ENCODE peak calls at places on chromosomes 11 and 22, in nine cellular contexts. One of them, this sample, is unnamed.

GRCh38 chr11:92758216-92758615 is 211.2 kb upstream of the MTNR1B start:
- DNase-seq in WTC11: no peak
- DNase-seq in fibroblast of lung: no peak
- DNase-seq in GM23338: no peak
- DNase-seq in cardiac muscle cell: no peak
- DNase-seq in esophagus squamous epithelium: no peak
- DNase-seq in endothelial cell: no peak
- DNase-seq in fibroblast of the aortic adventitia: no peak
- DNase-seq in left lung: no peak
- DNase-seq in this sample: no peak

GRCh38 chr11:44568706-44569473 is 3.4 kb downstream of the CD82 start:
- DNase-seq in cardiac muscle cell: no peak
- DNase-seq in endothelial cell: peak
- DNase-seq in WTC11: no peak
- DNase-seq in fibroblast of lung: peak
- DNase-seq in GM23338: no peak
- DNase-seq in fibroblast of the aortic adventitia: peak
- DNase-seq in left lung: peak
- DNase-seq in esophagus squamous epithelium: peak
- DNase-seq in this sample: peak

GRCh38 chr11:124867700-124868099 is 2.5 kb downstream of the ROBO3 start:
- DNase-seq in GM23338: peak
- DNase-seq in fibroblast of lung: peak
- DNase-seq in cardiac muscle cell: peak
- DNase-seq in fibroblast of the aortic adventitia: peak
- DNase-seq in esophagus squamous epithelium: no peak
- DNase-seq in left lung: no peak
- DNase-seq in WTC11: peak
- DNase-seq in endothelial cell: no peak
- DNase-seq in this sample: peak

GRCh38 chr11:106422585-106422984 is 345.1 kb downstream of the AASDHPPT start:
- DNase-seq in cardiac muscle cell: no peak
- DNase-seq in fibroblast of the aortic adventitia: no peak
- DNase-seq in esophagus squamous epithelium: no peak
- DNase-seq in GM23338: no peak
- DNase-seq in fibroblast of lung: no peak
- DNase-seq in WTC11: no peak
- DNase-seq in left lung: no peak
- DNase-seq in endothelial cell: no peak
- DNase-seq in this sample: no peak

GRCh38 chr11:14007566-14007965 is 45.0 kb downstream of the SPON1 start:
- DNase-seq in fibroblast of the aortic adventitia: no peak
- DNase-seq in left lung: no peak
- DNase-seq in WTC11: no peak
- DNase-seq in esophagus squamous epithelium: no peak
- DNase-seq in cardiac muscle cell: no peak
- DNase-seq in GM23338: no peak
- DNase-seq in endothelial cell: no peak
- DNase-seq in fibroblast of lung: no peak
- DNase-seq in this sample: no peak

GRCh38 chr11:27392715-27393114 is 29.7 kb upstream of the CCDC34 start:
- DNase-seq in left lung: no peak
- DNase-seq in GM23338: peak
- DNase-seq in fibroblast of lung: peak
- DNase-seq in cardiac muscle cell: peak
- DNase-seq in WTC11: no peak
- DNase-seq in endothelial cell: no peak
- DNase-seq in fibroblast of the aortic adventitia: peak
- DNase-seq in esophagus squamous epithelium: no peak
- DNase-seq in this sample: no peak

GRCh38 chr11:28636566-28636965 is 528.4 kb downstream of the METTL15 start:
- DNase-seq in fibroblast of the aortic adventitia: no peak
- DNase-seq in left lung: no peak
- DNase-seq in cardiac muscle cell: no peak
- DNase-seq in fibroblast of lung: no peak
- DNase-seq in esophagus squamous epithelium: no peak
- DNase-seq in GM23338: no peak
- DNase-seq in WTC11: no peak
- DNase-seq in endothelial cell: no peak
- DNase-seq in this sample: no peak

GRCh38 chr11:2741006-2741376 is 41.2 kb upstream of the KCNQ1OT1 start:
- DNase-seq in WTC11: no peak
- DNase-seq in GM23338: no peak
- DNase-seq in left lung: no peak
- DNase-seq in cardiac muscle cell: no peak
- DNase-seq in esophagus squamous epithelium: no peak
- DNase-seq in endothelial cell: no peak
- DNase-seq in fibroblast of lung: no peak
- DNase-seq in fibroblast of the aortic adventitia: no peak
- DNase-seq in this sample: no peak

GRCh38 chr22:49609207-49609876 is 218.3 kb downstream of the BRD1 start:
- DNase-seq in cardiac muscle cell: no peak
- DNase-seq in fibroblast of lung: no peak
- DNase-seq in endothelial cell: no peak
- DNase-seq in esophagus squamous epithelium: no peak
- DNase-seq in WTC11: no peak
- DNase-seq in GM23338: no peak
- DNase-seq in left lung: peak
- DNase-seq in fibroblast of the aortic adventitia: no peak
- DNase-seq in this sample: no peak

GRCh38 chr11:118415739-118416068 is 14.3 kb downstream of the ATP5MG start:
- DNase-seq in WTC11: peak
- DNase-seq in endothelial cell: no peak
- DNase-seq in esophagus squamous epithelium: no peak
- DNase-seq in fibroblast of lung: peak
- DNase-seq in left lung: no peak
- DNase-seq in fibroblast of the aortic adventitia: peak
- DNase-seq in cardiac muscle cell: no peak
- DNase-seq in GM23338: peak
- DNase-seq in this sample: no peak

GRCh38 chr11:7436657-7437056 is 48.6 kb upstream of the OLFML1 start:
- DNase-seq in left lung: peak
- DNase-seq in fibroblast of lung: no peak
- DNase-seq in esophagus squamous epithelium: no peak
- DNase-seq in GM23338: no peak
- DNase-seq in WTC11: no peak
- DNase-seq in fibroblast of the aortic adventitia: no peak
- DNase-seq in endothelial cell: no peak
- DNase-seq in cardiac muscle cell: no peak
- DNase-seq in this sample: peak

GRCh38 chr11:61893981-61894380 is 2.6 kb upstream of the FADS3 start:
- DNase-seq in WTC11: no peak
- DNase-seq in cardiac muscle cell: no peak
- DNase-seq in esophagus squamous epithelium: no peak
- DNase-seq in fibroblast of the aortic adventitia: peak
- DNase-seq in endothelial cell: no peak
- DNase-seq in GM23338: no peak
- DNase-seq in left lung: no peak
- DNase-seq in fibroblast of lung: peak
- DNase-seq in this sample: no peak

GRCh38 chr11:65988791-65989592 is 13.0 kb downstream of the EIF1AD start:
- DNase-seq in WTC11: peak
- DNase-seq in esophagus squamous epithelium: peak
- DNase-seq in left lung: peak
- DNase-seq in cardiac muscle cell: peak
- DNase-seq in fibroblast of lung: peak
- DNase-seq in GM23338: peak
- DNase-seq in endothelial cell: peak
- DNase-seq in fibroblast of the aortic adventitia: peak
- DNase-seq in this sample: peak

GRCh38 chr11:83007909-83008580 is 63.7 kb downstream of the RAB30 start:
- DNase-seq in cardiac muscle cell: peak
- DNase-seq in GM23338: peak
- DNase-seq in fibroblast of the aortic adventitia: peak
- DNase-seq in esophagus squamous epithelium: no peak
- DNase-seq in fibroblast of lung: no peak
- DNase-seq in WTC11: peak
- DNase-seq in endothelial cell: peak
- DNase-seq in left lung: peak
- DNase-seq in this sample: peak

GRCh38 chr11:15885913-15886698 is 470.2 kb downstream of the SOX6 start:
- DNase-seq in WTC11: no peak
- DNase-seq in cardiac muscle cell: no peak
- DNase-seq in fibroblast of lung: no peak
- DNase-seq in fibroblast of the aortic adventitia: no peak
- DNase-seq in GM23338: no peak
- DNase-seq in esophagus squamous epithelium: no peak
- DNase-seq in left lung: no peak
- DNase-seq in endothelial cell: no peak
- DNase-seq in this sample: no peak
- TF ChIP-seq CTCF in WTC11: no peak
- TF ChIP-seq CTCF in cardiac muscle cell: no peak
- TF ChIP-seq CTCF in fibroblast of lung: no peak
- TF ChIP-seq CTCF in fibroblast of the aortic adventitia: no peak
- TF ChIP-seq CTCF in GM23338: no peak
- TF ChIP-seq CTCF in esophagus squamous epithelium: no peak
- TF ChIP-seq CTCF in left lung: no peak
- TF ChIP-seq CTCF in endothelial cell: no peak
- TF ChIP-seq CTCF in this sample: no peak

DNA sequence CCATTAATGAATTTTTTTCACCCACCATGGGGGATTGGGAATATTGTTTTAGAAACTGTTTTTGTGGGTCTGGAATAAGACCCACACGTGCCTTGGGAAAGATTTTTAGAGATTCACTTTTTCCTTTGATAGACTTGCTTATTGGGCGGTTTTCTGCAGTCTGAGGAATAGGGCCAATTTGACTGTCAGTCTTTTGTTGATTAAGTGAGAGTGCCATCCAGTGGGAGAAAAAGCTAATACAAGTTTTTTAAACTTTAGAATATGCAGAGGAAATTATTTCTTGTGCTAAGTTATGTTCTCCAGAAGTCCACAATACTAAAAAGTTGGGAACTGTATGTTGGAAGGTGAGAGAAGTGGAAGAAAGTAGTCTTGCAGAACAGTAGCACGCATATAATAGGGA is 56.1 kb downstream of the PRMT3 start:
- DNase-seq in endothelial cell: no peak
- DNase-seq in fibroblast of the aortic adventitia: peak
- DNase-seq in left lung: no peak
- DNase-seq in fibroblast of lung: peak
- DNase-seq in WTC11: no peak
- DNase-seq in cardiac muscle cell: peak
- DNase-seq in GM23338: peak
- DNase-seq in esophagus squamous epithelium: no peak
- DNase-seq in this sample: no peak
- TF ChIP-seq CTCF in endothelial cell: peak
- TF ChIP-seq CTCF in fibroblast of the aortic adventitia: peak
- TF ChIP-seq CTCF in left lung: no peak
- TF ChIP-seq CTCF in fibroblast of lung: peak
- TF ChIP-seq CTCF in WTC11: no peak
- TF ChIP-seq CTCF in cardiac muscle cell: peak
- TF ChIP-seq CTCF in GM23338: peak
- TF ChIP-seq CTCF in esophagus squamous epithelium: no peak
- TF ChIP-seq CTCF in this sample: no peak

DNA sequence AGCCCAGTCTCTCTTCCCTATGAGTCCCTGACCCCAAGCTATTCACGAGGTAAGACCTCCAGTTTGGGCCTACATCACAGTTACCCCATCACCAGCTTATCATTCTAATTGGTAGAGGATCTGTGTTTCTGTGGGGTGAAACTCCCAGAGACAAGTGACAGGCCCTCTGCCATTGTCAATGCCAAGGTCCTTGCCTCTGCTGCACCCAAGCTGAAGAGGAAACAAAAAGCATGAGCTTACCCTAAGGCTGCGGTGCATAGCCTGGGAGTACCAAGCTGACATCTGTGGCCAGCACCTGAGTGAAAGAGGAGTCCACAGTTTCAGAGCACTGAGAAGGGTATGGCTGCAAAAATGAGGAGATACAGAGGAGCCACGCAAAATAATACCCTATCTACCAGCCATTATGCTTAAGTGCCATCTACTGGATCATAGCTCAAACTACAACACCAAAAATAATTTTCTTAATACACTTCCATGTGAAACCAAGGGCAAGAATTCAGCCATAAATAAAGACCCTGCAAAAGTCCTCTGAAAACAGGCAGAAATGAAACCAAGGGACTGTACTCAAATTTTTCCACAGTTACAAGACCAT is 62.3 kb upstream of the ANO5 start:
- DNase-seq in fibroblast of the aortic adventitia: no peak
- DNase-seq in cardiac muscle cell: peak
- DNase-seq in endothelial cell: no peak
- DNase-seq in WTC11: no peak
- DNase-seq in esophagus squamous epithelium: no peak
- DNase-seq in left lung: no peak
- DNase-seq in fibroblast of lung: no peak
- DNase-seq in GM23338: peak
- DNase-seq in this sample: peak
- TF ChIP-seq CTCF in fibroblast of the aortic adventitia: no peak
- TF ChIP-seq CTCF in cardiac muscle cell: no peak
- TF ChIP-seq CTCF in endothelial cell: peak
- TF ChIP-seq CTCF in WTC11: peak
- TF ChIP-seq CTCF in esophagus squamous epithelium: peak
- TF ChIP-seq CTCF in left lung: no peak
- TF ChIP-seq CTCF in fibroblast of lung: no peak
- TF ChIP-seq CTCF in GM23338: peak
- TF ChIP-seq CTCF in this sample: no peak

GRCh38 chr22:47839586-47840245 is 1077.3 kb downstream of the TBC1D22A start:
- DNase-seq in left lung: no peak
- DNase-seq in fibroblast of lung: peak
- DNase-seq in endothelial cell: no peak
- DNase-seq in cardiac muscle cell: no peak
- DNase-seq in fibroblast of the aortic adventitia: no peak
- DNase-seq in esophagus squamous epithelium: no peak
- DNase-seq in GM23338: no peak
- DNase-seq in WTC11: no peak
- DNase-seq in this sample: no peak

GRCh38 chr22:47835726-47836125 is 1073.3 kb downstream of the TBC1D22A start:
- DNase-seq in cardiac muscle cell: no peak
- DNase-seq in esophagus squamous epithelium: no peak
- DNase-seq in endothelial cell: no peak
- DNase-seq in fibroblast of the aortic adventitia: no peak
- DNase-seq in GM23338: no peak
- DNase-seq in left lung: no peak
- DNase-seq in WTC11: no peak
- DNase-seq in fibroblast of lung: peak
- DNase-seq in this sample: no peak

GRCh38 chr22:47841166-47841565 is 1078.7 kb downstream of the TBC1D22A start:
- DNase-seq in WTC11: no peak
- DNase-seq in GM23338: no peak
- DNase-seq in left lung: no peak
- DNase-seq in cardiac muscle cell: no peak
- DNase-seq in fibroblast of the aortic adventitia: no peak
- DNase-seq in fibroblast of lung: no peak
- DNase-seq in endothelial cell: no peak
- DNase-seq in esophagus squamous epithelium: no peak
- DNase-seq in this sample: no peak

GRCh38 chr22:47836957-47837356 is 1074.5 kb downstream of the TBC1D22A start:
- DNase-seq in endothelial cell: no peak
- DNase-seq in esophagus squamous epithelium: no peak
- DNase-seq in fibroblast of lung: peak
- DNase-seq in GM23338: no peak
- DNase-seq in left lung: no peak
- DNase-seq in cardiac muscle cell: no peak
- DNase-seq in fibroblast of the aortic adventitia: peak
- DNase-seq in WTC11: no peak
- DNase-seq in this sample: no peak

DNA sequence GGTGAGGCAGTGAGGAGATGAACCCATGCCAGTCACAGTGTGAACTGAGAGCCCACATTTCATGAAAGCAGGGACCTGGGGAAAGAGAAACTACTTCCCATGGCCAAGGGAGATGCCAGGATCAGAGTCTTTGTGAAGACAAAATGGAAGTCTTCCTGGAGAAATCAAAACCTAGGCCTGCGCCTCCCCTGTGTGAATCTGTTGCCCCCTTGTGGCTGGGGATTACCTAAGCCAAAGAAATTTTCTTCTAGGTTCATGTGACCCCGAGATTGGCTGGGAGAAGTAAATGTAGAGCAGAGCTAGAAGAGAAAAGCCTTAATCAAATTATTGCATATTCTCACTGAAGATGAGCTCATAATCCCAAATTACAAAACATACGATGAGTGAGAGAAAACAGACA is 1075.3 kb downstream of the TBC1D22A start:
- DNase-seq in WTC11: peak
- DNase-seq in left lung: no peak
- DNase-seq in esophagus squamous epithelium: no peak
- DNase-seq in fibroblast of lung: peak
- DNase-seq in endothelial cell: peak
- DNase-seq in GM23338: peak
- DNase-seq in cardiac muscle cell: no peak
- DNase-seq in fibroblast of the aortic adventitia: peak
- DNase-seq in this sample: no peak
- TF ChIP-seq CTCF in WTC11: peak
- TF ChIP-seq CTCF in left lung: no peak
- TF ChIP-seq CTCF in esophagus squamous epithelium: peak
- TF ChIP-seq CTCF in fibroblast of lung: peak
- TF ChIP-seq CTCF in endothelial cell: no peak
- TF ChIP-seq CTCF in GM23338: peak
- TF ChIP-seq CTCF in cardiac muscle cell: peak
- TF ChIP-seq CTCF in fibroblast of the aortic adventitia: no peak
- TF ChIP-seq CTCF in this sample: no peak

This sample was measured in GM20000.